ENCODE peak calls at places on chromosomes 11 and 22, in six cellular contexts. K is stimulated activated CD8-positive, alpha-beta memory T cell treated with anti-CD3 and anti-CD28 coated beads, Interleukin-4, amount 100 ng/mL, for 1 hour; Z is PC-3; J is fibroblast of gingiva; F is stomach; U is NCI-H460. X is an unnamed sample.

GRCh38 chr22:37212174-37212906 is at the start of gene SSTR3:
- DNase-seq in K (no peak), Z (no peak), J (no peak), F (no peak), U (no peak), X (no peak)

GRCh38 chr11:95363710-95364109 is 132.7 kb upstream of the SESN3 start:
- DNase-seq in K (no peak), Z (no peak), J (no peak), F (no peak), U (no peak), X (no peak)

GRCh38 chr22:23036684-23037428 is 33.5 kb upstream of the GNAZ start:
- DNase-seq in K (no peak), Z (peak; percentile 74), J (peak; percentile 44), F (no peak), U (no peak), X (peak; percentile 78)

GRCh38 chr22:47119181-47119580 is 356.7 kb downstream of the TBC1D22A start:
- DNase-seq in K (no peak), Z (no peak), J (no peak), F (no peak), U (no peak), X (no peak)

GRCh38 chr22:50544078-50544745 is 1.5 kb upstream of the KLHDC7B start:
- DNase-seq in K (peak; percentile 73), Z (no peak), J (peak; percentile 39), F (peak; percentile 87), U (no peak), X (peak; percentile 85)

GRCh38 chr11:108221401-108221800 is 1.0 kb downstream of the NPAT start:
- DNase-seq in K (no peak), Z (peak; percentile 29), J (peak; percentile 17), F (no peak), U (no peak), X (no peak)

GRCh38 chr22:49622241-49623105 is 205.2 kb downstream of the BRD1 start:
- DNase-seq in K (no peak), Z (no peak), J (no peak), F (no peak), U (no peak), X (no peak)

GRCh38 chr22:44701824-44702478 is at the start of gene PRR5:
- DNase-seq in K (peak; percentile 60), Z (peak; percentile 40), J (peak; percentile 76), F (peak; percentile 87), U (peak; percentile 38), X (peak; percentile 85)

GRCh38 chr11:77151804-77152513 is 23.9 kb downstream of the MYO7A start:
- DNase-seq in K (no peak), Z (no peak), J (no peak), F (no peak), U (no peak), X (peak; percentile 30)

GRCh38 chr11:32311351-32312077 is 123.8 kb downstream of the WT1 start:
- DNase-seq in K (no peak), Z (peak; percentile 13), J (no peak), F (no peak), U (peak; percentile 19), X (no peak)

GRCh38 chr22:31290494-31291402 is 1.5 kb downstream of the PIK3IP1 start:
- DNase-seq in K (peak; percentile 87), Z (peak; percentile 85), J (peak; percentile 87), F (peak; percentile 99), U (peak; percentile 76), X (peak; percentile 85)

GRCh38 chr11:128182844-128183243 is 404.5 kb downstream of the ETS1 start:
- DNase-seq in K (no peak), Z (no peak), J (no peak), F (no peak), U (no peak), X (no peak)

GRCh38 chr11:60370811-60371297 is 7.5 kb upstream of the MS4A7 start:
- DNase-seq in K (no peak), Z (peak; percentile 95), J (no peak), F (no peak), U (no peak), X (no peak)